ENCODE peak calls at places on chromosome 14, in six cellular contexts. One of them, this sample, is unnamed.
A peak's percentile ranks its signal among the peaks of the same experiment; 100 is the strongest.

GRCh38 chr14:102910442-102910841 is 12.0 kb upstream of the AMN start:
- DNase-seq in HL-60: no peak
- DNase-seq in GM13977: peak; percentile 26
- DNase-seq in Peyer's patch: no peak
- DNase-seq in neural crest cell: no peak
- DNase-seq in uterus: no peak
- DNase-seq in this sample: peak; percentile 32

GRCh38 chr14:106228541-106229158 is 702.3 kb downstream of the TMEM121 start:
- DNase-seq in Peyer's patch: no peak
- DNase-seq in uterus: no peak
- DNase-seq in neural crest cell: no peak
- DNase-seq in HL-60: no peak
- DNase-seq in GM13977: no peak
- DNase-seq in this sample: no peak

GRCh38 chr14:99647407-99647806 is 2.5 kb downstream of the HHIPL1 start:
- DNase-seq in GM13977: no peak
- DNase-seq in Peyer's patch: no peak
- DNase-seq in HL-60: no peak
- DNase-seq in uterus: no peak
- DNase-seq in neural crest cell: no peak
- DNase-seq in this sample: no peak

GRCh38 chr14:102940729-102941362 is 18.4 kb downstream of the AMN start:
- DNase-seq in neural crest cell: no peak
- DNase-seq in GM13977: no peak
- DNase-seq in Peyer's patch: no peak
- DNase-seq in HL-60: no peak
- DNase-seq in uterus: no peak
- DNase-seq in this sample: no peak

GRCh38 chr14:64764641-64765520 is 60.7 kb downstream of the PLEKHG3 start:
- DNase-seq in HL-60: peak; percentile 29
- DNase-seq in neural crest cell: peak; percentile 83
- DNase-seq in uterus: peak; percentile 83
- DNase-seq in GM13977: peak; percentile 88
- DNase-seq in Peyer's patch: peak; percentile 80
- DNase-seq in this sample: peak; percentile 83

GRCh38 chr14:80475074-80475473 is 263.8 kb upstream of the DIO2 start:
- DNase-seq in uterus: no peak
- DNase-seq in neural crest cell: no peak
- DNase-seq in Peyer's patch: no peak
- DNase-seq in HL-60: no peak
- DNase-seq in GM13977: no peak
- DNase-seq in this sample: no peak

GRCh38 chr14:61695695-61696527 is 598 bp downstream of the HIF1A start:
- DNase-seq in neural crest cell: peak; percentile 65
- DNase-seq in Peyer's patch: peak; percentile 75
- DNase-seq in uterus: peak; percentile 41
- DNase-seq in GM13977: peak; percentile 38
- DNase-seq in HL-60: no peak
- DNase-seq in this sample: peak; percentile 46

GRCh38 chr14:66606826-66607225 is 98.9 kb downstream of the GPHN start:
- DNase-seq in HL-60: no peak
- DNase-seq in uterus: no peak
- DNase-seq in Peyer's patch: no peak
- DNase-seq in GM13977: no peak
- DNase-seq in neural crest cell: no peak
- DNase-seq in this sample: no peak

GRCh38 chr14:106826833-106827369 is 1300.5 kb downstream of the TMEM121 start:
- DNase-seq in uterus: no peak
- DNase-seq in neural crest cell: no peak
- DNase-seq in HL-60: no peak
- DNase-seq in Peyer's patch: no peak
- DNase-seq in GM13977: no peak
- DNase-seq in this sample: no peak

GRCh38 chr14:53144244-53144643 is 8.9 kb downstream of the DDHD1 start:
- DNase-seq in HL-60: no peak
- DNase-seq in neural crest cell: no peak
- DNase-seq in uterus: no peak
- DNase-seq in Peyer's patch: no peak
- DNase-seq in GM13977: peak; percentile 39
- DNase-seq in this sample: peak; percentile 36

GRCh38 chr14:102591372-102591943 is 991 bp upstream of the RCOR1 start:
- DNase-seq in Peyer's patch: peak; percentile 67
- DNase-seq in GM13977: peak; percentile 55
- DNase-seq in uterus: peak; percentile 61
- DNase-seq in neural crest cell: peak; percentile 39
- DNase-seq in HL-60: no peak
- DNase-seq in this sample: peak; percentile 47

GRCh38 chr14:101408077-101408831 is 153.0 kb upstream of the DIO3 start:
- DNase-seq in Peyer's patch: no peak
- DNase-seq in GM13977: no peak
- DNase-seq in uterus: peak; percentile 58
- DNase-seq in HL-60: no peak
- DNase-seq in neural crest cell: no peak
- DNase-seq in this sample: no peak

GRCh38 chr14:22870811-22871199 is 735 bp upstream of the LRP10 start:
- DNase-seq in HL-60: peak; percentile 78
- DNase-seq in neural crest cell: no peak
- DNase-seq in uterus: no peak
- DNase-seq in GM13977: peak; percentile 87
- DNase-seq in Peyer's patch: no peak
- DNase-seq in this sample: no peak

GRCh38 chr14:104268725-104269436 is 130.5 kb downstream of the KIF26A start:
- DNase-seq in uterus: peak; percentile 6
- DNase-seq in Peyer's patch: no peak
- DNase-seq in neural crest cell: no peak
- DNase-seq in HL-60: no peak
- DNase-seq in GM13977: no peak
- DNase-seq in this sample: no peak

GRCh38 chr14:39432619-39433451 is 602 bp upstream of the FBXO33 start:
- DNase-seq in HL-60: peak; percentile 51
- DNase-seq in GM13977: peak; percentile 74
- DNase-seq in uterus: peak; percentile 92
- DNase-seq in neural crest cell: peak; percentile 70
- DNase-seq in Peyer's patch: peak; percentile 96
- DNase-seq in this sample: peak; percentile 83

DNA sequence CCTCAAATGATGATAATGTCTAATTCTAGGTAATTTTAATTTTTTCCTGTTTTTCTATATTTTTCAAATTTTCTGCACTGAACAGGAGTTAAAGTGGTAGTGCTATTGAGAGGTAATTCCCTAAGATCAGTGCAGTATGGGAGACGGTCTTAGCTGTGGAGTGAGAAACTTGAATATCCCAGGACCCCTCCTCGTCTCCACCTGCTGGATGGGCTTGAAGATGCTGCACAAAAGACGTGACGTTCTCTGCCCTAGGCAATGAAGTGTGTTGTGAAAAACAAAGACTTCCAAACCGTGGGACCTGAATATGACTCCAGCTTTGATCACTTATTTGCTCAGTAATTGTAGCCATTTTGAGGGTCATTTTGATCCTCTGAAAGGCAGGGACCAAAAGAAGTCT is 298.1 kb downstream of the VRK1 start:
- DNase-seq in neural crest cell: no peak
- DNase-seq in GM13977: no peak
- DNase-seq in HL-60: no peak
- DNase-seq in uterus: no peak
- DNase-seq in Peyer's patch: no peak
- DNase-seq in this sample: no peak
- TF ChIP-seq CTCF in neural crest cell: no peak
- TF ChIP-seq CTCF in GM13977: no peak
- TF ChIP-seq CTCF in HL-60: no peak
- TF ChIP-seq CTCF in uterus: no peak
- TF ChIP-seq CTCF in Peyer's patch: no peak
- TF ChIP-seq CTCF in this sample: no peak

GRCh38 chr14:42110167-42110566 is 503.5 kb downstream of the LRFN5 start:
- DNase-seq in GM13977: peak; percentile 33
- DNase-seq in Peyer's patch: no peak
- DNase-seq in uterus: no peak
- DNase-seq in neural crest cell: no peak
- DNase-seq in HL-60: peak; percentile 2
- DNase-seq in this sample: no peak
- TF ChIP-seq CTCF in GM13977: peak; percentile 61
- TF ChIP-seq CTCF in Peyer's patch: peak; percentile 40
- TF ChIP-seq CTCF in uterus: no peak
- TF ChIP-seq CTCF in neural crest cell: peak; percentile 57
- TF ChIP-seq CTCF in HL-60: peak; percentile 21
- TF ChIP-seq CTCF in this sample: peak; percentile 8

GRCh38 chr14:60079723-60080122 is 12.0 kb upstream of the PCNX4 start:
- DNase-seq in HL-60: no peak
- DNase-seq in neural crest cell: no peak
- DNase-seq in Peyer's patch: no peak
- DNase-seq in GM13977: no peak
- DNase-seq in uterus: no peak
- DNase-seq in this sample: no peak
- TF ChIP-seq CTCF in HL-60: no peak
- TF ChIP-seq CTCF in neural crest cell: peak; percentile 42
- TF ChIP-seq CTCF in Peyer's patch: no peak
- TF ChIP-seq CTCF in GM13977: no peak
- TF ChIP-seq CTCF in uterus: no peak
- TF ChIP-seq CTCF in this sample: no peak

DNA sequence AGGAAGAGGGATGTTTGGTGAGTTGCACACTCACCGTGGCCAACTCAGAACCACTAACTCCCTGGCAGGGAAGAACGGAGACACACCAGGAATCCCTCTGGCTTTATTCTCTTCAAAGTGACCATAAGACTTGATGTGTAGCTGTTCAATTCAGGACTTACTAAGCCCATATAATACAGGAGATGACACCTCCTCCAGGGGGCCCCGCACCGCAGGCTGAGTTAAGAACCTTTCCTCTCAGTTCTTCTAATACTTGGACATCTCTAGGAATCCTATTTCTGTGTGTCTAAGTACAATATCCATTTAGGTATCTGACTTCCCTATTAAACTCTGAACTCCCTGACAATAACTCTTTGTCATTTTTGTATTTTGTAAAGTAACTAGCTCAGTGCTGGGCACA is 49.5 kb downstream of the DCAF4 start:
- DNase-seq in GM13977: no peak
- DNase-seq in uterus: no peak
- DNase-seq in HL-60: no peak
- DNase-seq in neural crest cell: no peak
- DNase-seq in Peyer's patch: no peak
- DNase-seq in this sample: no peak
- TF ChIP-seq CTCF in GM13977: peak; percentile 22
- TF ChIP-seq CTCF in uterus: no peak
- TF ChIP-seq CTCF in HL-60: no peak
- TF ChIP-seq CTCF in neural crest cell: no peak
- TF ChIP-seq CTCF in Peyer's patch: no peak
- TF ChIP-seq CTCF in this sample: no peak

GRCh38 chr14:51094901-51095853 is at the start of gene TRIM9:
- DNase-seq in uterus: peak; percentile 96
- DNase-seq in GM13977: peak; percentile 99
- DNase-seq in neural crest cell: peak; percentile 97
- DNase-seq in Peyer's patch: peak; percentile 90
- DNase-seq in HL-60: peak; percentile 93
- DNase-seq in this sample: peak; percentile 99

GRCh38 chr14:51095854-51096823 is 1.2 kb upstream of the TRIM9 start:
- DNase-seq in neural crest cell: no peak
- DNase-seq in GM13977: no peak
- DNase-seq in HL-60: no peak
- DNase-seq in Peyer's patch: no peak
- DNase-seq in uterus: peak; percentile 61
- DNase-seq in this sample: no peak

GRCh38 chr14:51094282-51094821 is 553 bp downstream of the TRIM9 start:
- DNase-seq in uterus: no peak
- DNase-seq in HL-60: no peak
- DNase-seq in Peyer's patch: peak; percentile 48
- DNase-seq in neural crest cell: peak; percentile 31
- DNase-seq in GM13977: no peak
- DNase-seq in this sample: no peak

GRCh38 chr14:51092965-51093364 is 1.9 kb downstream of the TRIM9 start:
- DNase-seq in uterus: no peak
- DNase-seq in Peyer's patch: no peak
- DNase-seq in HL-60: no peak
- DNase-seq in neural crest cell: no peak
- DNase-seq in GM13977: no peak
- DNase-seq in this sample: no peak

GRCh38 chr14:51093371-51094281 is 1.3 kb downstream of the TRIM9 start:
- DNase-seq in GM13977: peak; percentile 68
- DNase-seq in neural crest cell: peak; percentile 50
- DNase-seq in HL-60: no peak
- DNase-seq in Peyer's patch: peak; percentile 51
- DNase-seq in uterus: peak; percentile 44
- DNase-seq in this sample: peak; percentile 67
- TF ChIP-seq CTCF in GM13977: peak; percentile 37
- TF ChIP-seq CTCF in neural crest cell: peak; percentile 67
- TF ChIP-seq CTCF in HL-60: peak; percentile 15
- TF ChIP-seq CTCF in Peyer's patch: peak; percentile 12
- TF ChIP-seq CTCF in uterus: peak; percentile 7
- TF ChIP-seq CTCF in this sample: peak; percentile 16

DNA sequence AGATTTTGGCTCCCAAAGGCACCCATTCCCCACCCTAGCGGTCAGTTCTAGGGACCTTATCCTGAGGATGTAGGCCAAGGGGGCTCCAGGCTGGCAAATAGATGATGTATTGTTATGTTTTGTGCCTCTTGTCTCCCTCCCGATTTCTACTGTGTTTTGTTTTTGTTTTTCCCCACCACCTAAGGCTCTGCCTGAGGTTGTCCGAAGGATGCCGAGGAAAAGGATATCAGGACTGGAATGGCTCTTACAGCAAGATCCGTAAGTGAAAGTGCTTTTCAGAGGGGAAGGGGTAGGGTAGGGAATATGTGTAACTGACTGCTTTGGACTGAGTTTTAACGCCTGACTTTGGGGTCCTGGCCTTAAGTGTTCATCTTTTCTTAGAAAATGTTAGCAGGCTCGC is 6.6 kb downstream of the FOXG1 start:
- DNase-seq in HL-60: no peak
- DNase-seq in uterus: no peak
- DNase-seq in neural crest cell: no peak
- DNase-seq in Peyer's patch: no peak
- DNase-seq in GM13977: no peak
- DNase-seq in this sample: no peak
- TF ChIP-seq CTCF in HL-60: no peak
- TF ChIP-seq CTCF in uterus: no peak
- TF ChIP-seq CTCF in neural crest cell: no peak
- TF ChIP-seq CTCF in Peyer's patch: no peak
- TF ChIP-seq CTCF in GM13977: no peak
- TF ChIP-seq CTCF in this sample: no peak

GRCh38 chr14:93281937-93282336 is 50.9 kb downstream of the BTBD7 start:
- DNase-seq in Peyer's patch: no peak
- DNase-seq in uterus: no peak
- DNase-seq in HL-60: no peak
- DNase-seq in neural crest cell: no peak
- DNase-seq in GM13977: no peak
- DNase-seq in this sample: no peak
- TF ChIP-seq CTCF in Peyer's patch: no peak
- TF ChIP-seq CTCF in uterus: no peak
- TF ChIP-seq CTCF in HL-60: no peak
- TF ChIP-seq CTCF in neural crest cell: no peak
- TF ChIP-seq CTCF in GM13977: no peak
- TF ChIP-seq CTCF in this sample: no peak

GRCh38 chr14:55026793-55027560 is at the start of the genes SOCS4 and WDHD1:
- DNase-seq in neural crest cell: peak; percentile 91
- DNase-seq in GM13977: peak; percentile 92
- DNase-seq in Peyer's patch: peak; percentile 97
- DNase-seq in HL-60: peak; percentile 92
- DNase-seq in uterus: peak; percentile 94
- DNase-seq in this sample: peak; percentile 93
- TF ChIP-seq CTCF in neural crest cell: no peak
- TF ChIP-seq CTCF in GM13977: peak; percentile 14
- TF ChIP-seq CTCF in Peyer's patch: peak; percentile 9
- TF ChIP-seq CTCF in HL-60: no peak
- TF ChIP-seq CTCF in uterus: peak; percentile 55
- TF ChIP-seq CTCF in this sample: no peak